ENCODE peak calls at places on chromosomes 13 and 19, in four cellular contexts. U is sigmoid colon, M is lower leg skin, L is esophagus squamous epithelium. T is an unnamed sample.

GRCh38 chr13:42474954-42475353 is 99.0 kb upstream of the TNFSF11 start:
- DNase-seq in L (no peak), U (no peak), M (no peak), T (no peak)

GRCh38 chr13:24176351-24177101 is 16.0 kb downstream of the SPATA13 start:
- DNase-seq in L (no peak), U (no peak), M (no peak), T (no peak)

GRCh38 chr19:55406869-55407624 is 541 bp downstream of the UBE2S start:
- DNase-seq in M (no peak), L (no peak), U (no peak), T (peak)

GRCh38 chr13:31207630-31208549 is 8.1 kb downstream of the B3GLCT start:
- DNase-seq in M (no peak), L (no peak), U (peak), T (no peak)

GRCh38 chr19:55082023-55082851 is 6.6 kb downstream of the EPS8L1 start:
- DNase-seq in M (no peak), U (no peak), L (no peak), T (no peak)

GRCh38 chr13:90640976-90641375 is 706.5 kb upstream of the MIR17HG start:
- DNase-seq in M (no peak), U (no peak), L (no peak), T (no peak)

GRCh38 chr13:76020421-76020955 is 384.4 kb downstream of the LMO7 start:
- DNase-seq in U (no peak), M (no peak), L (no peak), T (no peak)

GRCh38 chr13:71864981-71865857 is 1.8 kb downstream of the DACH1 start:
- DNase-seq in U (peak), L (no peak), M (no peak), T (peak)

GRCh38 chr19:45767881-45768643 is 990 bp downstream of the SIX5 start:
- DNase-seq in M (peak), L (no peak), U (peak), T (peak)

GRCh38 chr13:88411696-88412095 is 740.5 kb downstream of the SLITRK5 start:
- DNase-seq in U (no peak), L (no peak), M (no peak), T (no peak)

GRCh38 chr13:53783466-53783865 is 754.9 kb downstream of the OLFM4 start:
- DNase-seq in U (no peak), M (no peak), L (no peak), T (no peak)

GRCh38 chr13:43445651-43446050 is 341.1 kb downstream of the ENOX1 start:
- DNase-seq in U (no peak), L (no peak), M (no peak), T (no peak)

GRCh38 chr13:97568850-97569249 is 134.9 kb downstream of the RAP2A start:
- DNase-seq in U (no peak), L (no peak), M (no peak), T (no peak)

GRCh38 chr13:100913143-100913542 is 238.5 kb upstream of the TMTC4 start:
- DNase-seq in M (no peak), L (no peak), U (no peak), T (no peak)

GRCh38 chr19:10692673-10693264 is 8.5 kb upstream of the QTRT1 start:
- DNase-seq in U (no peak), M (no peak), L (no peak), T (peak)

GRCh38 chr13:75641026-75641425 is 4.9 kb downstream of the LMO7 start:
- DNase-seq in L (no peak), U (no peak), M (no peak), T (no peak)

GRCh38 chr13:73335938-73336337 is 277.1 kb downstream of the KLF5 start:
- DNase-seq in L (no peak), M (no peak), U (no peak), T (no peak)

GRCh38 chr19:45515081-45515624 is 7.9 kb downstream of the VASP start:
- DNase-seq in M (peak), L (no peak), U (no peak), T (peak)

GRCh38 chr13:44140146-44140545 is 233.5 kb upstream of the SERP2 start:
- DNase-seq in M (no peak), L (no peak), U (no peak), T (no peak)

GRCh38 chr19:39203372-39204341 is at the start of gene SYCN:
- DNase-seq in U (no peak), L (no peak), M (no peak), T (no peak)

GRCh38 chr19:55172741-55173140 is 6.3 kb upstream of the DNAAF3 start:
- DNase-seq in U (no peak), L (no peak), M (no peak), T (no peak)

GRCh38 chr19:57338798-57339378 is 12.2 kb upstream of the ZNF304 start:
- DNase-seq in L (no peak), M (no peak), U (no peak), T (no peak)

GRCh38 chr13:39734952-39735351 is 79.5 kb downstream of the COG6 start:
- DNase-seq in U (no peak), L (no peak), M (no peak), T (no peak)

GRCh38 chr13:29905845-29906244 is 55.4 kb upstream of the UBL3 start:
- DNase-seq in M (no peak), U (no peak), L (no peak), T (peak)

GRCh38 chr13:45482571-45483173 is 17.9 kb downstream of the COG3 start:
- DNase-seq in U (no peak), L (no peak), M (no peak), T (no peak)

GRCh38 chr13:95492044-95492801 is 60.3 kb upstream of the CLDN10 start:
- DNase-seq in M (no peak), L (no peak), U (no peak), T (no peak)

GRCh38 chr13:85347251-85347650 is 452.0 kb downstream of the SLITRK6 start:
- DNase-seq in L (no peak), M (no peak), U (no peak), T (no peak)

GRCh38 chr13:67238277-67238859 is 8.2 kb upstream of the PCDH9 start:
- DNase-seq in M (no peak), U (no peak), L (no peak), T (peak)

GRCh38 chr19:39403331-39404312 is 3.0 kb upstream of the ZFP36 start:
- DNase-seq in L (peak), M (peak), U (peak), T (peak)

GRCh38 chr19:35792888-35793287 is 17.5 kb downstream of the ARHGAP33 start:
- DNase-seq in L (no peak), M (no peak), U (no peak), T (no peak)

GRCh38 chr19:35789978-35790944 is 14.9 kb downstream of the ARHGAP33 start:
- DNase-seq in M (no peak), L (no peak), U (no peak), T (no peak)

GRCh38 chr19:35791814-35792279 is 16.5 kb downstream of the ARHGAP33 start:
- DNase-seq in U (no peak), M (no peak), L (no peak), T (no peak)

GRCh38 chr19:35792312-35792711 is 16.9 kb downstream of the ARHGAP33 start:
- DNase-seq in U (no peak), M (no peak), L (no peak), T (no peak)

DNA sequence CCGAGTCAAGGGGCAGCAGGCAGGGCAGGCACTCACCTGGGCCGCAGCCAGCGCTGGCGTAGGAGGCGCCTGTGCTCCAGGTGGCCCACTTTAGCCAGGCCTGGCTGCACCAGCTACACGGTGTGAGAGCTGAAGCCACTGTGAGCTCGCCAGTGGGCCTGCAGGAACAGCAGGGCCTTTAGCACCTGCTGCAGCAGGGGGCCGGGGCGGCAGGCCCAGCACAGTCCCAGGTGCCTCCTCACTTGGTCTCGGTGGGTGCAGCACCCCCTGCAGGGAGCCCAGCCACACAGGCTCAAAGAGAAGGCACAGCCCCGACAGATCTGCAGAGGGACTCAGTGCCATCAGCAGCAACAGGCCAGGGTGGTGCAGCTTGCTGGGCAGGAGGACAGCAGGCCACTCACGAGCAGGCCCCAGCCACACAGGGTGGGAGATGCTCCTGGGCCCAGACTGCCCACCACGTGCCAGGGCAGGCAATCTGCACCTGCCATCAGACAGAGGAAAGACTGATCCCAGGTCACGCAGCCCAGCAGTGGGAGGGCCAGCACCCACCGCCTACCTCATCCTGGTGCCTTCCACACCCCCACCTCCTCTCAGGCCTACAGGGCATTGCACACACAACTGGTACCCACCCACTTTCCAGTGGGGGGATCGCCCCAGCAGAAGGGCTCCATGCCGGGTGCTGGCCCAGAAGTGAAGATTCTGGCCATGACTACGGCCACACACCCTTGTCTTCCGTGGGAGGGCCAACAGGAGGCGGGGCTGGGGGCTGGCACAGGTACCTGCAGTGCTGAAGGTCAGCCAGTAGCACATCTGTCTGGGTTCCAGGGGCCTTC is 15.8 kb downstream of the ARHGAP33 start:
- DNase-seq in L (no peak), U (peak), M (no peak), T (peak)
- TF ChIP-seq CTCF in L (no peak), U (no peak), M (no peak), T (peak)

GRCh38 chr19:6424190-6424938 is at the start of gene KHSRP:
- DNase-seq in U (peak), L (no peak), M (no peak), T (peak)
- TF ChIP-seq POLR2A in U (peak), L (no peak), M (no peak), T (peak)

GRCh38 chr19:16589917-16590316 is 17.7 kb upstream of the SLC35E1 start:
- DNase-seq in L (no peak), M (no peak), U (no peak), T (peak)

GRCh38 chr19:16587031-16588023 is 15.1 kb upstream of the SLC35E1 start:
- DNase-seq in L (no peak), M (no peak), U (no peak), T (peak)

GRCh38 chr19:16588089-16588823 is 16.0 kb upstream of the SLC35E1 start:
- DNase-seq in M (no peak), U (no peak), L (no peak), T (peak)

GRCh38 chr19:16590876-16591802 is 18.9 kb upstream of the SLC35E1 start:
- DNase-seq in L (no peak), U (no peak), M (no peak), T (no peak)

GRCh38 chr19:16588824-16589577 is 16.8 kb upstream of the SLC35E1 start:
- DNase-seq in M (no peak), L (no peak), U (no peak), T (no peak)
- H3K4me3 ChIP-seq in M (no peak), L (no peak), U (no peak), T (no peak)

GRCh38 chr13:57633141-57633949 is 1.8 kb downstream of the PCDH17 start:
- DNase-seq in L (no peak), U (peak), M (no peak), T (no peak)

GRCh38 chr13:57635541-57635940 is 4.0 kb downstream of the PCDH17 start:
- DNase-seq in M (no peak), L (no peak), U (no peak), T (no peak)

GRCh38 chr13:57632276-57633140 is 964 bp downstream of the PCDH17 start:
- DNase-seq in M (no peak), L (no peak), U (peak), T (no peak)

GRCh38 chr13:57634829-57635165 is 3.3 kb downstream of the PCDH17 start:
- DNase-seq in L (no peak), M (no peak), U (no peak), T (no peak)

GRCh38 chr13:57633950-57634828 is 2.6 kb downstream of the PCDH17 start:
- DNase-seq in M (no peak), L (no peak), U (peak), T (no peak)
- TF ChIP-seq CTCF in M (no peak), L (no peak), U (no peak), T (no peak)

GRCh38 chr19:16572332-16573211 is at the start of gene SLC35E1:
- DNase-seq in M (peak), U (peak), L (peak), T (peak)
- TF ChIP-seq POLR2A in M (no peak), U (peak), L (no peak), T (peak)

GRCh38 chr13:36131931-36132297 is 732 bp upstream of the DCLK1 start:
- DNase-seq in M (peak), L (no peak), U (peak), T (no peak)

GRCh38 chr13:36130168-36130541 is 1.0 kb downstream of the DCLK1 start:
- DNase-seq in L (no peak), U (no peak), M (no peak), T (no peak)

GRCh38 chr13:36129539-36129938 is 1.6 kb downstream of the DCLK1 start:
- DNase-seq in L (no peak), U (no peak), M (no peak), T (no peak)

GRCh38 chr13:36130542-36131214 is 504 bp downstream of the DCLK1 start:
- DNase-seq in L (no peak), U (peak), M (no peak), T (no peak)

DNA sequence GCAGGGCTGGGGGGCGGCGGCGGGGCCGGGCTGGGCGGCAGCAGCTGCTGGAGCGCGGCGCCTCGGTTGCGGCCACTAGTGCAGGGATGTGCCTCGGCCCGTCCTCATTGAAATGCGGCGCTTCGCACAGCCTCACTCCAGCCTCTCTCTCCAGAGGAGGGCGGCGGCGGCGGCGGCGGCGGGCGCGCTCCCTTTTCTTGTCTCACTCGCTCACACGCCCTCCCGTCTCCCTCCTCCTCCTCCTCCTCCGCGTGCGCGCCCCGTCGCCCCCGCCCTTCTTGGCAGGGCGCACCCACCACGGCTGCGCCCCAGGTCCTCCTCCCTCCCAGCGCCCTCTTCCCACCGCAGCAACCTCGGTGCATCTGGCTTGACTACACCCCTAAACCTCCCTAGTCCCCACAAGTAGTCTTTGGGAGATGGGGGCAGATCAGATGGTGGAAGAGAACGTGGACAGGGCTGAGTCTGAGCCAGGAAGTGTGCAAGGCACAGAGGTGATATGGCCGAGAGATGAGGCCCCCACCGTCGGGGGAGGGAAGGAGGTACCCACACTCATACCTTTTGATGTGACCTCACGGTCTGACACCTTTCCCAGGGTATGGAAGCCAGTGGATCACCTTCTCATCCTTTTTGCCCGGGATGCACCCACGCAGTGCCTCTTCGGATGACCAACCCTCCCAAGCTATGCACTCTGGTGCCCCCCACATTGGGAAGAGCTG is at the start of gene DCLK1:
- DNase-seq in L (no peak), M (peak), U (peak), T (no peak)
- H3K4me3 ChIP-seq in L (peak), M (peak), U (peak), T (no peak)

GRCh38 chr13:52026246-52026626 is 1.7 kb downstream of the UTP14C start:
- DNase-seq in L (no peak), U (no peak), M (no peak), T (peak)
- TF ChIP-seq CTCF in L (no peak), U (no peak), M (no peak), T (peak)

DNA sequence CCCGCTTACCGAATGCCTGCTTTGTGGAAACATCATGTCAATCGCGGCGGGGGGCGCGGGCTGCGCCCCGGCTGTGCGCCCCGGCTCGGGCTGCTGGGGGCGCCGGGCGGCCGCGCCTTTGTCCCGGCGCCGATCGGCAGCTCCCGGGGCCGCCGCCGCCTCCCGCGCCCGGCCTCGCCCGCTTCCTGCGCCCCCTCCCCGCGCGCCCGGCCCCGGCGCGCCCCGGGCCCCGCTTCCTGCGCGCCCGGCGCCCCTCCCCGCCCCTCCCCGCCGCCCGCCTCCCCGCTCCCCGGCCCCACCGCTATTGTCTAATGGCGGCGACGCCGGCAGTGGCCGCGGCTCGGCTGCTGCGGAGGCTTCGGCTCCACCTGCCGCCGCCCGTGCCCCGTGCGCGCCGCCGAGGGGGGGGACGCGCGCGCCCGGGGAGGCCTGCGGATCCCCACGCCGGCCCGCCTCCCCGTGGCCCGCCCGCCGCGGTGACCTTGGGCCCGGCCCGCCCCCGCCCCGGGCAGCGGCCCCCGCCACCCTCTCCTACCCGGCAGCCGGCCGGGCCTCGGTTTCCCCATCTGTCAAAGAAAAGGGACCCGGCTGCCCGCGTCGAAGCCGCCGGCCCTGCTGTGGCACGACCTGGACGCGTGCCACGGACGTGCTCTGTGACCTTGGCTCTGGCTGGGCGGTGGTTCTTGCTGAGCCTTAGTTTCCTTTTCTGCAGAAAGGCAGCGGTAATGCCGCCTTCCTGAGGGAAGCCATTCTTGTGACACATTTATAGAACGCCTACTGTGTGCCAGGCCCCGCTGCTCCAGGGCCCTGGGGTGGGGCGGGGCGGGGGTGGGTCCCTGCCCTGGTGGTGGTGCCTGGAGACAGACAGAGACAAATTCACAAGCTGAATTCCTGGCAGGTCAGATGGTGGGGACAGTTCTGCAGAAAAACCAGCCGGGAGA is at the start of gene TLE5:
- DNase-seq in L (no peak), U (peak), M (no peak), T (peak)
- TF ChIP-seq POLR2A in L (no peak), U (no peak), M (no peak), T (peak)

DNA sequence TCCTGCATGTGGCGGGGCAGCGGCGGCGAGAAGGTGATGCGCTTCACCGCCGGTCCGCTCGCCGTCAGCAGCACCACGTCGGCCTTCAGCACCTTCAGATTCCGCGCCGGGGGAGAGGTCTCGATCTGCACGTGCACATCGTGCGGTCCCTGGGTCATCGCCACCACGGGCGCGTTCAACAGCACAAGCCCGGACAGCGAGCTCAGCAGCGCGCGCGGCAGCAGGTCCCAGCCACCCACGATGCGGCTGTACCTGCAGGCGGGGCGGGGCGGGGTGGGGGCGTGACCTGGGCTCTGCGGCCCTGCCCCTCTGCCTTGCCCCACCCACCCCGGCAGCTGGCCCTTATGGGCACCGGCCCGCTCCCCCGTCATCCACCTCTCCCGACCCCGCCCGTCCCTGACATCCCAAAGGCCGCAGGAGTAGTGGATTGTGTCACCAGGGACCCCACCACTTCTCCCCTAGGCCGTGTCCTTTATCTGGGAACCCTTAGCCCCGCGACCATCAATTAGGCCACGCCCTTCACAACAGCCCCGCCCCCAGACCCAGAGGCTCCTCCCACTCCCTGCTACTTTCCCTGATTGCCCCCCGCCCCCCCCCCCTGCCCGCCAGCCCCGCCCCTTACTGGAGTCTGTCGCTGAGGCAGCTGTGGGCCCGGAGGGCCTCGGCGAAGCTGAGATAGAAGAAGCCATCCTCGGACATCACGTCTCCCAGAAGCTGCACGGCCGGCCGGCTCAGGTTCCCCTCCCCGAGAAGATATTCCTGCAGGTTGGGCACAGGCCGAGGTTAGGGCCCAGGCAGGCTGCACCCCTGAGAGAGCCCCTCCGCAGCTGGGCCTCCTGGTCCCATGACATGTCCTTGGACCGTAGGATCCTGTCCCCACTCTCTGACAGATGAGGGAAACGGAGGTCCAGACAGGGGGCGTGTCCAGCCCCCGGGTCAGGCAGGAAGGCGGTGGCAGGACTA is 6.1 kb downstream of the IL4I1 start:
- DNase-seq in U (no peak), M (no peak), L (no peak), T (no peak)
- H3K4me3 ChIP-seq in U (no peak), M (no peak), L (peak), T (no peak)